ENCODE peak calls at places on chromosomes 16 and 17, in five cellular contexts. M is H1, F is spleen, H is fibroblast of mammary gland, Z is RWPE1. Y is an unnamed sample.

GRCh38 chr16:48497932-48498760 is 111.8 kb downstream of the N4BP1 start:
- DNase-seq in H (no peak), M (no peak), Z (no peak), F (peak), Y (no peak)

GRCh38 chr17:38421224-38421841 is 6.9 kb upstream of the ARHGAP23 start:
- DNase-seq in Z (no peak), M (no peak), F (no peak), H (peak), Y (no peak)

GRCh38 chr16:15770512-15770911 is 86.3 kb downstream of the MYH11 start:
- DNase-seq in M (no peak), H (peak), Z (no peak), F (no peak), Y (no peak)

GRCh38 chr17:44911133-44912001 is 3.9 kb downstream of the GFAP start:
- DNase-seq in F (peak), Z (no peak), H (peak), M (peak), Y (no peak)

GRCh38 chr16:22250522-22250921 is 44.4 kb downstream of the EEF2K start:
- DNase-seq in M (no peak), F (no peak), Z (no peak), H (peak), Y (no peak)

GRCh38 chr17:71902931-71903506 is 217.8 kb upstream of the SOX9 start:
- DNase-seq in H (peak), Z (peak), M (no peak), F (no peak), Y (no peak)

GRCh38 chr16:7294020-7294419 is 38.6 kb upstream of the RBFOX1 start:
- DNase-seq in M (no peak), F (no peak), H (no peak), Z (no peak), Y (no peak)

GRCh38 chr17:8284126-8284525 is 4.3 kb upstream of the RANGRF start:
- DNase-seq in F (no peak), M (no peak), H (no peak), Z (no peak), Y (no peak)

GRCh38 chr17:489758-490329 is 137.2 kb upstream of the RPH3AL start:
- DNase-seq in M (peak), Z (no peak), F (peak), H (peak), Y (no peak)

GRCh38 chr17:80478487-80479245 is 2.3 kb upstream of the NPTX1 start:
- DNase-seq in Z (no peak), F (no peak), H (no peak), M (no peak), Y (no peak)

GRCh38 chr17:1181769-1182137 is 2.0 kb upstream of the ABR start:
- DNase-seq in H (no peak), Z (no peak), F (no peak), M (no peak), Y (no peak)

GRCh38 chr16:58644108-58644507 is 14.5 kb upstream of the CNOT1 start:
- DNase-seq in Z (no peak), H (no peak), M (no peak), F (no peak), Y (no peak)

GRCh38 chr17:32536736-32537646 is 50.2 kb downstream of the CDK5R1 start:
- DNase-seq in F (no peak), Z (no peak), M (no peak), H (peak), Y (no peak)

GRCh38 chr17:45954914-45955313 is 44.1 kb upstream of the STH start:
- DNase-seq in Z (no peak), H (no peak), M (no peak), F (no peak), Y (no peak)

GRCh38 chr17:73458191-73458590 is 146.4 kb upstream of the CDC42EP4 start:
- DNase-seq in H (no peak), Z (no peak), F (no peak), M (no peak), Y (no peak)

GRCh38 chr17:45874148-45874547 is 20.2 kb upstream of the MAPT start:
- DNase-seq in M (no peak), H (no peak), Z (no peak), F (no peak), Y (no peak)

GRCh38 chr17:16107165-16107770 is 107.6 kb downstream of the TTC19 start:
- DNase-seq in M (no peak), H (peak), Z (no peak), F (no peak), Y (no peak)

GRCh38 chr16:89786474-89787364 is 29.7 kb downstream of the FANCA start:
- DNase-seq in Z (no peak), H (no peak), F (no peak), M (no peak), Y (no peak)

GRCh38 chr17:65417406-65418221 is 143.8 kb downstream of the AXIN2 start:
- DNase-seq in Z (no peak), H (peak), F (no peak), M (no peak), Y (no peak)

GRCh38 chr16:52469775-52470174 is 77.2 kb downstream of the TOX3 start:
- DNase-seq in Z (peak), F (no peak), M (no peak), H (no peak), Y (no peak)

GRCh38 chr17:9645858-9646555 is 690 bp downstream of the USP43 start:
- DNase-seq in M (peak), F (peak), H (peak), Z (peak), Y (no peak)

GRCh38 chr17:78394209-78394608 is 15.8 kb downstream of the PGS1 start:
- DNase-seq in H (no peak), Z (no peak), M (no peak), F (no peak), Y (no peak)

GRCh38 chr16:85481738-85482137 is 131.4 kb upstream of the GSE1 start:
- DNase-seq in H (no peak), Z (no peak), M (no peak), F (no peak), Y (no peak)

DNA sequence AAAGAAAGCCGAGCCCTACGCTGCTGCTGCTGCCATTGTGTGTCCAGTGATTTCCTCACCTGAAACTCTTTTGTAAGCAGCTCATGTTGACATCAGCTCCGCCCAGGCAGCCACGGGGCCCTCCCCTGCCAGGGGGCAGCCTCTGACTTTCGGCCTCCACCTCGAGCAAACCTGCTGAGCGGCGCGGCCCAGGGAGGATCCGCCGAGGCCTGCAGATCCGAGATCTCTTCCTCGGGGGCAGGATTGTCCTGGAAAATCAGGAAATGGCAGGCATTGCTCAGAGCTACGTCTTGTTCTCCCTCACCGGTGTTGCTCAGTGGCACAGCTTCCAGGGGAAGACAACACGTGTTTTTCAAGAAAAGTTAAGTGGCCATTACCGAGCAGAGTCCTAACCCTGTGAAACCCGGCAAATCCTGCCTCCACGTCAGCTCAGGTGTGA is 35.6 kb upstream of the ZNF750 start:
- DNase-seq in F (peak), H (no peak), Z (peak), M (peak), Y (no peak)
- TF ChIP-seq CTCF in F (no peak), H (no peak), Z (no peak), M (no peak), Y (no peak)

GRCh38 chr17:64234961-64235360 is 28.1 kb downstream of the TEX2 start:
- DNase-seq in H (no peak), F (no peak), M (no peak), Z (no peak), Y (no peak)
- TF ChIP-seq CTCF in H (no peak), F (no peak), M (no peak), Z (no peak), Y (no peak)

DNA sequence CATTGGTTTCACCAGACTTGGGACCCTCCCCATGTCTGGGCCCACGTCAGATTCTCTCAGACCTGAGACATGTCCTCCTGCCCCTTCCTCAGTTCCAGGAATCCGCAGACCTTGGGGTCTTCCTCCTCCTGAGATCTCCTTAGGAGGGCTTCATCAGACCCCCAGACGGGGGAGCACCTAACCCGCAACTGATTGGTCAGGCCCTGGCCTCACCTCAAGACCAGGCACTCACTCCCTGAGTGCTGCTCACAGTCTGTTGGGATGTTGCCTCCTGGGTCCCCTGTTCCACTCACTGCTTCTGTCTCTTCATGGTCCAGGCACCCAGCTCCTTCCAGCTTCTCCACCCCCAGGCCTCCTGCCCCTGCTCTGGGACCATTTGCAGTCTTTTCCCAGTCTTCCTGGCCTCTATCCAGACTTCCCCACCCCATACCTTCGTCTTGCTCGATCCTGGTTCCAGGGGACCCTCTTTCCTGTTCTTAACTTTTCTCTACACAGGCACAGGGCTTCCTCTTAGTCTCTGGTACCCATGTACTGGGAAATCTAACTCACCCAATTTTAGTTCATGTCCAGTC is 1.2 kb downstream of the GID4 start:
- DNase-seq in H (no peak), F (peak), Z (no peak), M (peak), Y (no peak)
- TF ChIP-seq CTCF in H (no peak), F (no peak), Z (no peak), M (no peak), Y (no peak)

DNA sequence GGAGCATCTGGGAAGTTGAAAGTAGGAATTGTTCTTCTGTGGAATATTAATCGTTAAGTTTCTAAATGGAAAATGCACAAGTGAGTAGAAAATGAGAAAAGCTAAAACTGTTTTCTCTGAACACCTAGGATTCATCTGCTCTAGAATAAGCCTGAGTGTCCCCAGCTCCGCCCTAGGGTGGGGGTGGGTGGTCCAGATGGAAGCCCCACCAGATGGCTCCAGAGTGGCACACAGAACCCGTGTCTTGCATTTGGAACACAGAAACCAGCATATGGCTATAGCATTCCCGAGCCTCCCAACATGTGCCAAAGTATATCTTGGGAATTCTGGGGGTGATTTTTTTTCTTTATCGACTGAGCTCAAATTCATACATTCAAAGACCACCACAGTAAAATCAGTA is 517.7 kb upstream of the PSMD7 start:
- DNase-seq in H (no peak), M (no peak), Z (no peak), F (no peak), Y (no peak)
- TF ChIP-seq CTCF in H (no peak), M (no peak), Z (no peak), F (no peak), Y (no peak)

GRCh38 chr17:5793157-5793556 is 208.8 kb upstream of the NLRP1 start:
- DNase-seq in H (no peak), F (no peak), M (no peak), Z (no peak), Y (no peak)
- TF ChIP-seq CTCF in H (peak), F (no peak), M (no peak), Z (no peak), Y (no peak)

GRCh38 chr16:26765087-26765486 is 301.6 kb upstream of the C16orf82 start:
- DNase-seq in M (peak), F (no peak), Z (no peak), H (peak), Y (no peak)
- TF ChIP-seq CTCF in M (peak), F (peak), Z (no peak), H (peak), Y (no peak)

Y was measured in vagina.